ENCODE peak calls at places on chromosomes 4 and X, in nine cellular contexts. One of them, this sample, is unnamed.

GRCh38 chrX:31228909-31229308 is 157.1 kb upstream of the FTHL17 start:
- DNase-seq in astrocyte of the spinal cord: no peak
- DNase-seq in Kasumi-1: peak; percentile 17
- DNase-seq in NCI-H2107: no peak
- DNase-seq in T-helper 2 cell: no peak
- DNase-seq in Calu3: no peak
- DNase-seq in head of caudate nucleus: no peak
- DNase-seq in mesothelial cell of epicardium: no peak
- DNase-seq in NCI-H1436: no peak
- DNase-seq in this sample: no peak

GRCh38 chrX:132393090-132393884 is 95.6 kb downstream of the MBNL3 start:
- DNase-seq in T-helper 2 cell: no peak
- DNase-seq in Calu3: no peak
- DNase-seq in mesothelial cell of epicardium: no peak
- DNase-seq in NCI-H1436: no peak
- DNase-seq in astrocyte of the spinal cord: no peak
- DNase-seq in Kasumi-1: no peak
- DNase-seq in NCI-H2107: no peak
- DNase-seq in head of caudate nucleus: no peak
- DNase-seq in this sample: no peak

GRCh38 chr4:25827897-25828296 is 34.9 kb downstream of the SEL1L3 start:
- DNase-seq in Calu3: no peak
- DNase-seq in NCI-H1436: no peak
- DNase-seq in NCI-H2107: no peak
- DNase-seq in T-helper 2 cell: no peak
- DNase-seq in Kasumi-1: no peak
- DNase-seq in mesothelial cell of epicardium: no peak
- DNase-seq in head of caudate nucleus: no peak
- DNase-seq in astrocyte of the spinal cord: no peak
- DNase-seq in this sample: no peak

GRCh38 chrX:37860731-37861130 is 13.4 kb upstream of the DYNLT3 start:
- DNase-seq in T-helper 2 cell: no peak
- DNase-seq in Kasumi-1: no peak
- DNase-seq in astrocyte of the spinal cord: no peak
- DNase-seq in Calu3: no peak
- DNase-seq in NCI-H2107: no peak
- DNase-seq in head of caudate nucleus: no peak
- DNase-seq in mesothelial cell of epicardium: no peak
- DNase-seq in NCI-H1436: no peak
- DNase-seq in this sample: no peak

GRCh38 chrX:54358424-54359211 is 772 bp upstream of the WNK3 start:
- DNase-seq in NCI-H2107: peak; percentile 66
- DNase-seq in Calu3: no peak
- DNase-seq in T-helper 2 cell: peak; percentile 9
- DNase-seq in head of caudate nucleus: peak; percentile 88
- DNase-seq in NCI-H1436: peak; percentile 85
- DNase-seq in astrocyte of the spinal cord: peak; percentile 75
- DNase-seq in Kasumi-1: peak; percentile 60
- DNase-seq in mesothelial cell of epicardium: peak; percentile 52
- DNase-seq in this sample: peak; percentile 78

GRCh38 chrX:47501226-47502071 is 18.4 kb upstream of the ZNF41 start:
- DNase-seq in T-helper 2 cell: no peak
- DNase-seq in NCI-H1436: no peak
- DNase-seq in Calu3: no peak
- DNase-seq in head of caudate nucleus: no peak
- DNase-seq in mesothelial cell of epicardium: no peak
- DNase-seq in astrocyte of the spinal cord: peak; percentile 72
- DNase-seq in NCI-H2107: peak; percentile 8
- DNase-seq in Kasumi-1: no peak
- DNase-seq in this sample: no peak

GRCh38 chrX:65866146-65866545 is 173.7 kb downstream of the VSIG4 start:
- DNase-seq in mesothelial cell of epicardium: no peak
- DNase-seq in T-helper 2 cell: no peak
- DNase-seq in NCI-H1436: no peak
- DNase-seq in Calu3: no peak
- DNase-seq in head of caudate nucleus: no peak
- DNase-seq in Kasumi-1: no peak
- DNase-seq in NCI-H2107: no peak
- DNase-seq in astrocyte of the spinal cord: no peak
- DNase-seq in this sample: no peak

GRCh38 chr4:1241936-1242505 is 6.9 kb downstream of the CTBP1 start:
- DNase-seq in Kasumi-1: no peak
- DNase-seq in Calu3: no peak
- DNase-seq in NCI-H1436: no peak
- DNase-seq in astrocyte of the spinal cord: no peak
- DNase-seq in mesothelial cell of epicardium: no peak
- DNase-seq in head of caudate nucleus: no peak
- DNase-seq in NCI-H2107: no peak
- DNase-seq in T-helper 2 cell: no peak
- DNase-seq in this sample: no peak

GRCh38 chr4:42143996-42144395 is 8.5 kb downstream of the BEND4 start:
- DNase-seq in head of caudate nucleus: no peak
- DNase-seq in astrocyte of the spinal cord: no peak
- DNase-seq in T-helper 2 cell: no peak
- DNase-seq in NCI-H1436: no peak
- DNase-seq in NCI-H2107: no peak
- DNase-seq in mesothelial cell of epicardium: no peak
- DNase-seq in Calu3: no peak
- DNase-seq in Kasumi-1: no peak
- DNase-seq in this sample: no peak

GRCh38 chr4:151315212-151315886 is 10.1 kb downstream of the SH3D19 start:
- DNase-seq in Calu3: no peak
- DNase-seq in NCI-H2107: no peak
- DNase-seq in T-helper 2 cell: no peak
- DNase-seq in NCI-H1436: no peak
- DNase-seq in astrocyte of the spinal cord: peak; percentile 12
- DNase-seq in Kasumi-1: no peak
- DNase-seq in mesothelial cell of epicardium: no peak
- DNase-seq in head of caudate nucleus: no peak
- DNase-seq in this sample: no peak

GRCh38 chrX:3066555-3066954 is 25.3 kb downstream of the ARSF start:
- DNase-seq in NCI-H2107: no peak
- DNase-seq in T-helper 2 cell: no peak
- DNase-seq in Kasumi-1: no peak
- DNase-seq in head of caudate nucleus: peak; percentile 20
- DNase-seq in mesothelial cell of epicardium: no peak
- DNase-seq in astrocyte of the spinal cord: no peak
- DNase-seq in NCI-H1436: no peak
- DNase-seq in Calu3: peak; percentile 11
- DNase-seq in this sample: no peak

GRCh38 chr4:124936427-124936826 is 223.9 kb upstream of the ANKRD50 start:
- DNase-seq in T-helper 2 cell: no peak
- DNase-seq in astrocyte of the spinal cord: peak; percentile 70
- DNase-seq in NCI-H1436: no peak
- DNase-seq in mesothelial cell of epicardium: no peak
- DNase-seq in NCI-H2107: no peak
- DNase-seq in Kasumi-1: no peak
- DNase-seq in Calu3: no peak
- DNase-seq in head of caudate nucleus: no peak
- DNase-seq in this sample: no peak

GRCh38 chr4:184893836-184894571 is 68.2 kb upstream of the ACSL1 start:
- DNase-seq in head of caudate nucleus: no peak
- DNase-seq in Kasumi-1: peak; percentile 9
- DNase-seq in Calu3: no peak
- DNase-seq in astrocyte of the spinal cord: no peak
- DNase-seq in T-helper 2 cell: no peak
- DNase-seq in NCI-H1436: no peak
- DNase-seq in mesothelial cell of epicardium: no peak
- DNase-seq in NCI-H2107: no peak
- DNase-seq in this sample: no peak